ENCODE peak calls at places on chromosomes 11 and 22, in seven cellular contexts. T is midbrain, U is GM04504, I is NCI-H1436, L is pancreas, F is hippocampal formation, E is fibroblast of lung. Y is an unnamed sample.
A peak's percentile ranks its signal among the peaks of the same experiment; 100 is the strongest.

GRCh38 chr11:57358991-57359390 is 20.8 kb downstream of the P2RX3 start:
- DNase-seq in U (no peak), E (no peak), L (no peak), I (no peak), F (no peak), T (no peak), Y (no peak)

GRCh38 chr11:111963786-111964385 is 26.7 kb downstream of the DIXDC1 start:
- DNase-seq in T (no peak), U (no peak), I (no peak), F (no peak), L (no peak), E (peak; percentile 36), Y (no peak)

GRCh38 chr22:18031670-18032454 is 7.5 kb upstream of the MICAL3 start:
- DNase-seq in T (no peak), I (no peak), F (no peak), U (peak; percentile 77), L (peak; percentile 31), E (peak; percentile 96), Y (peak; percentile 84)

GRCh38 chr11:130653838-130654601 is 205.6 kb downstream of the ADAMTS15 start:
- DNase-seq in T (no peak), U (no peak), F (no peak), L (peak; percentile 57), I (no peak), E (peak; percentile 66), Y (peak; percentile 82)

GRCh38 chr11:108985611-108986279 is 320.9 kb downstream of the DDX10 start:
- DNase-seq in E (peak; percentile 72), T (no peak), I (no peak), F (no peak), U (no peak), L (no peak), Y (peak; percentile 74)

GRCh38 chr11:114243461-114244372 is 52.5 kb upstream of the NNMT start:
- DNase-seq in E (no peak), F (peak; percentile 48), U (no peak), L (no peak), T (no peak), I (no peak), Y (no peak)

GRCh38 chr11:47399860-47400812 is 8.3 kb upstream of the SLC39A13 start:
- DNase-seq in T (no peak), U (no peak), E (no peak), F (no peak), L (no peak), I (no peak), Y (no peak)

GRCh38 chr11:13947379-13947778 is 15.1 kb upstream of the SPON1 start:
- DNase-seq in T (no peak), F (no peak), U (no peak), L (no peak), E (no peak), I (no peak), Y (no peak)

GRCh38 chr11:21658654-21659193 is 534.2 kb upstream of the ANO5 start:
- DNase-seq in T (no peak), I (no peak), L (no peak), U (no peak), F (no peak), E (no peak), Y (no peak)

GRCh38 chr11:17401316-17401715 is 12.9 kb upstream of the KCNJ11 start:
- DNase-seq in T (no peak), U (no peak), F (no peak), L (no peak), E (no peak), I (no peak), Y (no peak)

GRCh38 chr11:79931692-79932091 is 490.9 kb upstream of the TENM4 start:
- DNase-seq in L (no peak), F (no peak), U (no peak), T (no peak), I (no peak), E (no peak), Y (no peak)

GRCh38 chr11:61827573-61828378 is at the start of gene FADS2:
- DNase-seq in F (peak; percentile 94), U (peak; percentile 66), L (peak; percentile 63), I (peak; percentile 95), T (peak; percentile 93), E (peak; percentile 98), Y (peak; percentile 97)

GRCh38 chr11:100816823-100817222 is 129.7 kb downstream of the ARHGAP42 start:
- DNase-seq in T (no peak), F (no peak), E (peak; percentile 36), L (no peak), I (no peak), U (no peak), Y (peak; percentile 25)

GRCh38 chr11:1759151-1759850 is 4.4 kb downstream of the CTSD start:
- DNase-seq in F (no peak), E (no peak), U (no peak), T (no peak), I (no peak), L (no peak), Y (no peak)

GRCh38 chr11:3220521-3221407 is 2.2 kb upstream of the MRGPRG start:
- DNase-seq in F (no peak), T (no peak), I (no peak), E (no peak), U (no peak), L (no peak), Y (no peak)

GRCh38 chr11:67631853-67632174 is 2.1 kb upstream of the NUDT8 start:
- DNase-seq in L (no peak), F (no peak), E (no peak), U (no peak), T (no peak), I (no peak), Y (no peak)

GRCh38 chr11:109016724-109017123 is 351.9 kb downstream of the DDX10 start:
- DNase-seq in F (no peak), T (no peak), E (no peak), U (no peak), L (no peak), I (no peak), Y (no peak)

GRCh38 chr11:60887531-60887930 is 18.9 kb downstream of the PRPF19 start:
- DNase-seq in F (peak; percentile 24), U (peak; percentile 31), L (no peak), E (peak; percentile 27), T (peak; percentile 28), I (peak; percentile 57), Y (peak; percentile 73)

Y was measured in fibroblast of pulmonary artery.